ENCODE peak calls at places on chromosomes 16 and 17, in six cellular contexts. C is K562, R is lung, X is psoas muscle, G is IMR-90, K is tibial artery. A is an unnamed sample.
A peak's percentile ranks its signal among the peaks of the same experiment; 100 is the strongest.

GRCh38 chr16:1413684-1414531 is 596 bp downstream of the UNKL start:
- DNase-seq in C (peak; percentile 79), R (peak; percentile 55), X (peak; percentile 77), G (peak; percentile 27), K (peak; percentile 32), A (peak; percentile 47)

GRCh38 chr16:11665071-11665491 is 3.2 kb upstream of the SNN start:
- DNase-seq in C (no peak), R (no peak), X (no peak), G (no peak), K (no peak), A (no peak)

GRCh38 chr16:30647274-30647571 is 3.5 kb upstream of the PRR14 start:
- DNase-seq in C (no peak), R (no peak), X (no peak), G (no peak), K (no peak), A (no peak)

GRCh38 chr16:86272744-86273143 is 237.6 kb upstream of the FOXF1 start:
- DNase-seq in C (no peak), R (no peak), X (no peak), G (no peak), K (no peak), A (no peak)

GRCh38 chr16:12132290-12132689 is 155.8 kb downstream of the SNX29 start:
- DNase-seq in C (no peak), R (no peak), X (no peak), G (peak; percentile 80), K (no peak), A (peak; percentile 39)

GRCh38 chr16:24309222-24309905 is 53.2 kb downstream of the CACNG3 start:
- DNase-seq in C (peak; percentile 62), R (no peak), X (no peak), G (peak; percentile 39), K (no peak), A (no peak)

GRCh38 chr16:31168848-31169247 is 11.1 kb upstream of the FUS start:
- DNase-seq in C (no peak), R (no peak), X (no peak), G (no peak), K (no peak), A (no peak)

GRCh38 chr17:78127240-78127887 is 1.2 kb downstream of the TMC6 start:
- DNase-seq in C (peak; percentile 86), R (peak; percentile 75), X (peak; percentile 82), G (no peak), K (no peak), A (peak; percentile 26)

GRCh38 chr16:2776500-2777139 is 460 bp downstream of the ELOB start:
- DNase-seq in C (peak; percentile 32), R (no peak), X (no peak), G (no peak), K (no peak), A (no peak)

GRCh38 chr17:38728290-38728831 is 1.8 kb upstream of the CISD3 start:
- DNase-seq in C (peak; percentile 58), R (no peak), X (no peak), G (no peak), K (no peak), A (no peak)
- H3K4me1 ChIP-seq in C (peaks cover 75% of the 10 kb centered on the region), R (peaks cover 19% of the 10 kb centered on the region), X (peaks cover 20% of the 10 kb centered on the region), G (peaks cover 12% of the 10 kb centered on the region), K (peaks cover 41% of the 10 kb centered on the region), A (no peaks in the 10 kb centered on the region)

DNA sequence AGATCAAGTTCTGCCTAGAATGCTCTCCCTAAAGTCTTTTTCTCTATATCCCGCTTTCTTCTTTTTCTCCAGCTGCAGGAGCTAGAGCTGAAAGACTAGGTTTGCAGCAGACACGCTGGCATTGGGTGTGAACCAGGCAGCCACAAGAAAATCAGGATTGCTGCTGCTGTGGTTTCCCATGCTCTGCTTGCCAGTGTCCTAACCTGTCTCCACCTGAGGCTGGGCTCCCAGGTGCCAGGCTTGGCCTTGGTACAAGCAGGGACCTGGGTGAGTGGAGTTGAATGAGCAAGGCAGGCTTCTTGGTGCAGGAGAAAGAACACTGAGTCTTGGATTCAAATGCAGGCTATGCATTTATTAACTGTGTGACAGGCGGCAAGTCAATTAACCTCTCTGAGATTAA is 440.3 kb upstream of the MAF start:
- DNase-seq in C (no peak), R (no peak), X (no peak), G (no peak), K (no peak), A (no peak)
- H3K27ac ChIP-seq in C (no peak overlapping the region), R (no peak overlapping the region), X (no peak overlapping the region), G (no peak overlapping the region), K (no peak overlapping the region), A (no peak overlapping the region)

DNA sequence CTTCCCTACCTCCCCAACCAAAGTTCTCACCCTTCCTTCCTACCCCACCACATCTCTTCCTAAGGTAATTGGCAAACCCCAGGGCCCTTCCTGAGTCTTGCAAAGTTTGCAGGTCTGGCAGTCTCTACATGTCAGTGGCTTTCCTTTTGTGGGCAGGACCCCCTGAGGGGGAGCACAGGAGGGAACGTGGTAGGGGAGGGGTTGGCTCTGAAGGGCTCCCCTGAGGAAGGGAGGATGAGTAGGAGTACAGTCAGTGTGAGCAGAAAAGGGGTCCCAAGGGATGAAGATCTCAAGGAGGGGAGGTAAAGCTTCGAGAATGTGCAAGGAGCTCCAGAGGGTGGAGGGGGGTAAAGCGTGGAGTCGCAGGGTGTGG is 206.9 kb downstream of the RAB11FIP4 start:
- DNase-seq in C (no peak), R (no peak), X (no peak), G (no peak), K (no peak), A (no peak)
- H3K4me1 ChIP-seq in C (peaks cover 4% of the 10 kb centered on the region), R (peaks cover 10% of the 10 kb centered on the region), X (peaks cover 33% of the 10 kb centered on the region), G (peaks cover 39% of the 10 kb centered on the region), K (peaks cover 59% of the 10 kb centered on the region), A (peaks cover 5% of the 10 kb centered on the region)

GRCh38 chr16:58041628-58041955 is 16.0 kb downstream of the MMP15 start:
- DNase-seq in C (no peak), R (no peak), X (no peak), G (no peak), K (no peak), A (no peak)

GRCh38 chr16:58040945-58041627 is 15.5 kb downstream of the MMP15 start:
- DNase-seq in C (no peak), R (no peak), X (no peak), G (no peak), K (no peak), A (no peak)

GRCh38 chr16:58040496-58040846 is 14.9 kb downstream of the MMP15 start:
- DNase-seq in C (no peak), R (no peak), X (no peak), G (no peak), K (no peak), A (no peak)

GRCh38 chr16:58038219-58038641 is 12.7 kb downstream of the MMP15 start:
- DNase-seq in C (no peak), R (no peak), X (peak; percentile 36), G (no peak), K (no peak), A (no peak)

GRCh38 chr16:58039829-58040495 is 14.4 kb downstream of the MMP15 start:
- DNase-seq in C (no peak), R (no peak), X (no peak), G (no peak), K (no peak), A (no peak)
- H3K27ac ChIP-seq in C (no peak overlapping the region), R (no peak overlapping the region), X (no peak overlapping the region), G (no peak overlapping the region), K (no peak overlapping the region), A (peak overlapping the region; percentile 96)

A was measured in cardiac muscle cell.